ENCODE peak calls at places on chromosomes 7 and 10, in seven cellular contexts. One of them, this sample, is unnamed.

GRCh38 chr10:3067045-3067858 is at the start of gene PFKP:
- DNase-seq in CD4-positive, CD25-positive, alpha-beta regulatory T cell: peak
- DNase-seq in prostate gland: peak
- DNase-seq in foreskin keratinocyte: no peak
- DNase-seq in skeletal muscle cell: no peak
- DNase-seq in MCF 10A: peak
- DNase-seq in fibroblast of the aortic adventitia: no peak
- DNase-seq in this sample: peak

GRCh38 chr10:70324951-70325781 is 41.4 kb upstream of the NPFFR1 start:
- DNase-seq in MCF 10A: no peak
- DNase-seq in foreskin keratinocyte: no peak
- DNase-seq in fibroblast of the aortic adventitia: no peak
- DNase-seq in prostate gland: no peak
- DNase-seq in CD4-positive, CD25-positive, alpha-beta regulatory T cell: no peak
- DNase-seq in skeletal muscle cell: no peak
- DNase-seq in this sample: no peak

GRCh38 chr7:95476072-95476845 is 9.5 kb upstream of the ASB4 start:
- DNase-seq in CD4-positive, CD25-positive, alpha-beta regulatory T cell: no peak
- DNase-seq in skeletal muscle cell: peak
- DNase-seq in prostate gland: no peak
- DNase-seq in MCF 10A: peak
- DNase-seq in fibroblast of the aortic adventitia: no peak
- DNase-seq in foreskin keratinocyte: no peak
- DNase-seq in this sample: no peak

GRCh38 chr10:72081210-72081609 is 7.1 kb downstream of the SPOCK2 start:
- DNase-seq in skeletal muscle cell: no peak
- DNase-seq in prostate gland: no peak
- DNase-seq in foreskin keratinocyte: no peak
- DNase-seq in MCF 10A: no peak
- DNase-seq in fibroblast of the aortic adventitia: no peak
- DNase-seq in CD4-positive, CD25-positive, alpha-beta regulatory T cell: no peak
- DNase-seq in this sample: no peak

GRCh38 chr10:71244638-71245419 is 32.5 kb downstream of the UNC5B start:
- DNase-seq in skeletal muscle cell: peak
- DNase-seq in prostate gland: peak
- DNase-seq in fibroblast of the aortic adventitia: peak
- DNase-seq in foreskin keratinocyte: no peak
- DNase-seq in MCF 10A: peak
- DNase-seq in CD4-positive, CD25-positive, alpha-beta regulatory T cell: no peak
- DNase-seq in this sample: peak

GRCh38 chr7:32206987-32207386 is 136.8 kb upstream of the PDE1C start:
- DNase-seq in prostate gland: no peak
- DNase-seq in skeletal muscle cell: no peak
- DNase-seq in MCF 10A: peak
- DNase-seq in fibroblast of the aortic adventitia: peak
- DNase-seq in foreskin keratinocyte: no peak
- DNase-seq in CD4-positive, CD25-positive, alpha-beta regulatory T cell: no peak
- DNase-seq in this sample: no peak

GRCh38 chr10:95406651-95407280 is 116.0 kb upstream of the PDLIM1 start:
- DNase-seq in prostate gland: peak
- DNase-seq in MCF 10A: peak
- DNase-seq in CD4-positive, CD25-positive, alpha-beta regulatory T cell: no peak
- DNase-seq in foreskin keratinocyte: no peak
- DNase-seq in fibroblast of the aortic adventitia: no peak
- DNase-seq in skeletal muscle cell: no peak
- DNase-seq in this sample: no peak

GRCh38 chr7:129225206-129225930 is 538 bp downstream of the AHCYL2 start:
- DNase-seq in CD4-positive, CD25-positive, alpha-beta regulatory T cell: peak
- DNase-seq in prostate gland: peak
- DNase-seq in foreskin keratinocyte: peak
- DNase-seq in fibroblast of the aortic adventitia: peak
- DNase-seq in MCF 10A: peak
- DNase-seq in skeletal muscle cell: no peak
- DNase-seq in this sample: peak

GRCh38 chr7:77982926-77983550 is 184.5 kb downstream of the PHTF2 start:
- DNase-seq in skeletal muscle cell: no peak
- DNase-seq in MCF 10A: peak
- DNase-seq in CD4-positive, CD25-positive, alpha-beta regulatory T cell: peak
- DNase-seq in prostate gland: no peak
- DNase-seq in fibroblast of the aortic adventitia: no peak
- DNase-seq in foreskin keratinocyte: peak
- DNase-seq in this sample: peak